ENCODE peak calls at places on chromosomes 3 and 15, in four cellular contexts. One of them, this sample, is unnamed. For H3K4me1, the result is how much of the 10 kb centered on the place peaks cover.

GRCh38 chr3:158091526-158091925 is 14.7 kb downstream of the SHOX2 start:
- DNase-seq in colonic mucosa: no peak
- DNase-seq in pancreas: no peak
- DNase-seq in A549: peak
- DNase-seq in this sample: no peak

GRCh38 chr3:163768048-163768447 is 1310.2 kb downstream of the SI start:
- DNase-seq in A549: no peak
- DNase-seq in pancreas: no peak
- DNase-seq in colonic mucosa: no peak
- DNase-seq in this sample: no peak

GRCh38 chr15:77415450-77416448 is 4.2 kb downstream of the PEAK1 start:
- DNase-seq in A549: no peak
- DNase-seq in colonic mucosa: peak
- DNase-seq in pancreas: no peak
- DNase-seq in this sample: no peak

GRCh38 chr3:46356909-46357308 is 3.0 kb downstream of the CCR2 start:
- DNase-seq in colonic mucosa: no peak
- DNase-seq in A549: no peak
- DNase-seq in pancreas: no peak
- DNase-seq in this sample: no peak

GRCh38 chr3:142272200-142272891 is 47.0 kb upstream of the GK5 start:
- DNase-seq in pancreas: no peak
- DNase-seq in A549: no peak
- DNase-seq in colonic mucosa: no peak
- DNase-seq in this sample: no peak

GRCh38 chr3:184040010-184040409 is 8.5 kb downstream of the HTR3D start:
- DNase-seq in A549: peak
- DNase-seq in colonic mucosa: no peak
- DNase-seq in pancreas: no peak
- DNase-seq in this sample: no peak

GRCh38 chr3:140093742-140094141 is 158.8 kb downstream of the CLSTN2 start:
- DNase-seq in A549: no peak
- DNase-seq in pancreas: peak
- DNase-seq in colonic mucosa: peak
- DNase-seq in this sample: peak

GRCh38 chr3:179430277-179430870 is 20.9 kb downstream of the GNB4 start:
- DNase-seq in pancreas: no peak
- DNase-seq in A549: no peak
- DNase-seq in colonic mucosa: no peak
- DNase-seq in this sample: no peak

GRCh38 chr3:44439499-44440295 is 37.8 kb downstream of the ZNF445 start:
- DNase-seq in pancreas: no peak
- DNase-seq in colonic mucosa: peak
- DNase-seq in A549: no peak
- DNase-seq in this sample: peak

GRCh38 chr3:9278085-9278484 is 28.6 kb upstream of the SRGAP3 start:
- DNase-seq in A549: no peak
- DNase-seq in colonic mucosa: no peak
- DNase-seq in pancreas: no peak
- DNase-seq in this sample: no peak

GRCh38 chr3:120114981-120115380 is 20.7 kb upstream of the GSK3B start:
- DNase-seq in pancreas: no peak
- DNase-seq in colonic mucosa: no peak
- DNase-seq in A549: no peak
- DNase-seq in this sample: no peak

GRCh38 chr3:78689378-78689777 is 1078.4 kb downstream of the ROBO1 start:
- DNase-seq in colonic mucosa: no peak
- DNase-seq in pancreas: no peak
- DNase-seq in A549: no peak
- DNase-seq in this sample: no peak

GRCh38 chr3:126665221-126665936 is 10.5 kb upstream of the TXNRD3 start:
- DNase-seq in pancreas: no peak
- DNase-seq in colonic mucosa: no peak
- DNase-seq in A549: no peak
- DNase-seq in this sample: no peak

GRCh38 chr3:102699819-102700140 is 265.0 kb downstream of the ZPLD1 start:
- DNase-seq in A549: no peak
- DNase-seq in pancreas: no peak
- DNase-seq in colonic mucosa: no peak
- DNase-seq in this sample: no peak

GRCh38 chr3:192940129-192940528 is 22.5 kb upstream of the MB21D2 start:
- DNase-seq in pancreas: no peak
- DNase-seq in colonic mucosa: no peak
- DNase-seq in A549: no peak
- DNase-seq in this sample: no peak

GRCh38 chr3:11380314-11380713 is 108.1 kb downstream of the ATG7 start:
- DNase-seq in pancreas: no peak
- DNase-seq in colonic mucosa: no peak
- DNase-seq in A549: no peak
- DNase-seq in this sample: no peak

GRCh38 chr3:149563114-149563513 is 88.6 kb downstream of the TM4SF4 start:
- DNase-seq in A549: no peak
- DNase-seq in pancreas: no peak
- DNase-seq in colonic mucosa: no peak
- DNase-seq in this sample: no peak

GRCh38 chr15:51375966-51376640 is 34.6 kb downstream of the GLDN start:
- DNase-seq in colonic mucosa: no peak
- DNase-seq in pancreas: no peak
- DNase-seq in A549: no peak
- DNase-seq in this sample: no peak

GRCh38 chr15:29695486-29696167 is 126.6 kb downstream of the TJP1 start:
- DNase-seq in A549: peak
- DNase-seq in colonic mucosa: no peak
- DNase-seq in pancreas: no peak
- DNase-seq in this sample: no peak

GRCh38 chr3:105729662-105730061 is 139.2 kb downstream of the CBLB start:
- DNase-seq in colonic mucosa: no peak
- DNase-seq in pancreas: no peak
- DNase-seq in A549: no peak
- DNase-seq in this sample: no peak

GRCh38 chr3:139448104-139448503 is 28.2 kb downstream of the RBP2 start:
- DNase-seq in pancreas: no peak
- DNase-seq in A549: no peak
- DNase-seq in colonic mucosa: no peak
- DNase-seq in this sample: no peak

GRCh38 chr15:35455201-35455600 is 90.8 kb downstream of the DPH6 start:
- DNase-seq in colonic mucosa: no peak
- DNase-seq in A549: no peak
- DNase-seq in pancreas: no peak
- DNase-seq in this sample: no peak

GRCh38 chr3:106963446-106963845 is 413.8 kb upstream of the CCDC54 start:
- DNase-seq in colonic mucosa: no peak
- DNase-seq in pancreas: no peak
- DNase-seq in A549: no peak
- DNase-seq in this sample: no peak

GRCh38 chr3:71265365-71265935 is 318.1 kb downstream of the FOXP1 start:
- DNase-seq in A549: no peak
- DNase-seq in pancreas: no peak
- DNase-seq in colonic mucosa: peak
- DNase-seq in this sample: no peak

GRCh38 chr3:28973621-28974020 is 307.2 kb upstream of the RBMS3 start:
- DNase-seq in pancreas: no peak
- DNase-seq in A549: no peak
- DNase-seq in colonic mucosa: no peak
- DNase-seq in this sample: no peak

GRCh38 chr3:188900421-188900941 is 271.3 kb upstream of the TPRG1 start:
- DNase-seq in A549: peak
- DNase-seq in colonic mucosa: no peak
- DNase-seq in pancreas: no peak
- DNase-seq in this sample: no peak

GRCh38 chr15:48680841-48681240 is 35.3 kb upstream of the FBN1 start:
- DNase-seq in colonic mucosa: no peak
- DNase-seq in A549: no peak
- DNase-seq in pancreas: no peak
- DNase-seq in this sample: no peak

GRCh38 chr3:58864480-58864879 is 185.3 kb downstream of the CFAP20DC start:
- DNase-seq in colonic mucosa: no peak
- DNase-seq in pancreas: no peak
- DNase-seq in A549: no peak
- DNase-seq in this sample: no peak

GRCh38 chr3:58866079-58866478 is 183.7 kb downstream of the CFAP20DC start:
- DNase-seq in colonic mucosa: no peak
- DNase-seq in pancreas: no peak
- DNase-seq in A549: no peak
- DNase-seq in this sample: no peak

GRCh38 chr3:58868101-58868779 is 181.6 kb downstream of the CFAP20DC start:
- DNase-seq in pancreas: no peak
- DNase-seq in A549: no peak
- DNase-seq in colonic mucosa: no peak
- DNase-seq in this sample: no peak
- H3K4me3 ChIP-seq in pancreas: no peak
- H3K4me3 ChIP-seq in A549: no peak
- H3K4me3 ChIP-seq in colonic mucosa: no peak
- H3K4me3 ChIP-seq in this sample: no peak

GRCh38 chr3:168620854-168621253 is 525.1 kb upstream of the GOLIM4 start:
- DNase-seq in A549: peak
- DNase-seq in colonic mucosa: peak
- DNase-seq in pancreas: no peak
- DNase-seq in this sample: no peak
- H3K4me1 ChIP-seq in A549: under half
- H3K4me1 ChIP-seq in colonic mucosa: under half
- H3K4me1 ChIP-seq in pancreas: under half
- H3K4me1 ChIP-seq in this sample: under half

GRCh38 chr15:78907577-78907976 is 34.9 kb downstream of the MORF4L1 start:
- DNase-seq in A549: no peak
- DNase-seq in pancreas: no peak
- DNase-seq in colonic mucosa: no peak
- DNase-seq in this sample: no peak
- TF ChIP-seq CTCF in A549: peak
- TF ChIP-seq CTCF in pancreas: no peak
- TF ChIP-seq CTCF in colonic mucosa: no peak
- TF ChIP-seq CTCF in this sample: no peak

DNA sequence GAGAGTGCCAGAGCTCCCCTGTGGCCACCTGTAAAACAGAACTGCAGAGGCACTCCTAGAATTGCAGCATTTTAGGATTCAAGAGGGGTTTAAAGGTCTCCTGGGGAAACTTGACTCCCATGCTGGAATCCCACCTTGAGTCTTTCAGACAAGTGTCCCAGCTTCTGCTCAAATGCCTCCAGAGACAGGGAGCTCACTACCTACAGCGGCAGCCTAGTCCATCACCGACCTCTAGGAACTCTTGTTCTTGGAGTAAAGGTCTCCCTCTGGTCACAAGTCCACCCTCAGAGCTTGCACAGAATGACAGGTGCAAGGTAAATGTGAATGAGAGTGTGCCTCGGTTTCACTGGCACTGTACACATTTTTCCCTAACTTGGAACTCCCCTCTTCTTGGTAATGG is 72.0 kb downstream of the NUP210 start:
- DNase-seq in A549: no peak
- DNase-seq in pancreas: no peak
- DNase-seq in colonic mucosa: no peak
- DNase-seq in this sample: no peak
- H3K4me3 ChIP-seq in A549: no peak
- H3K4me3 ChIP-seq in pancreas: no peak
- H3K4me3 ChIP-seq in colonic mucosa: no peak
- H3K4me3 ChIP-seq in this sample: no peak

This sample was measured in lung.